ENCODE peak calls at places on chromosomes 12 and 14, in seven cellular contexts. F, A, C, W, K, I and R are unnamed samples.

GRCh38 chr12:39032034-39032433 is 126.6 kb upstream of the CPNE8 start:
- DNase-seq in F (no peak), A (no peak), C (no peak), W (no peak), K (no peak), I (no peak), R (no peak)

GRCh38 chr14:95770777-95771176 is 56.9 kb upstream of the TCL1A start:
- DNase-seq in F (no peak), A (no peak), C (no peak), W (no peak), K (no peak), I (no peak), R (no peak)

GRCh38 chr12:132178801-132179401 is 34.6 kb downstream of the NOC4L start:
- DNase-seq in F (no peak), A (no peak), C (no peak), W (no peak), K (no peak), I (no peak), R (no peak)

GRCh38 chr12:22100952-22101748 is 55.1 kb downstream of the CMAS start:
- DNase-seq in F (no peak), A (peak; percentile 73), C (peak; percentile 81), W (peak; percentile 79), K (peak; percentile 43), I (peak; percentile 77), R (peak; percentile 77)

GRCh38 chr12:67111182-67111581 is 158.0 kb upstream of the CAND1 start:
- DNase-seq in F (no peak), A (no peak), C (no peak), W (no peak), K (no peak), I (peak; percentile 52), R (no peak)

GRCh38 chr12:29519585-29520182 is 22.2 kb upstream of the OVCH1 start:
- DNase-seq in F (no peak), A (peak; percentile 68), C (peak; percentile 38), W (no peak), K (peak; percentile 11), I (peak; percentile 64), R (peak; percentile 65)

GRCh38 chr12:49518914-49519573 is 19.8 kb upstream of the KCNH3 start:
- DNase-seq in F (no peak), A (peak; percentile 62), C (no peak), W (no peak), K (no peak), I (no peak), R (peak; percentile 58)

GRCh38 chr12:2372735-2373134 is 319.9 kb downstream of the CACNA1C start:
- DNase-seq in F (no peak), A (no peak), C (no peak), W (no peak), K (no peak), I (peak; percentile 24), R (no peak)

GRCh38 chr14:104048758-104049496 is 36.6 kb upstream of the ASPG start:
- DNase-seq in F (no peak), A (no peak), C (no peak), W (no peak), K (no peak), I (peak; percentile 10), R (peak; percentile 61)

GRCh38 chr12:114342651-114343050 is 63.3 kb downstream of the TBX5 start:
- DNase-seq in F (no peak), A (peak; percentile 2), C (no peak), W (no peak), K (no peak), I (no peak), R (no peak)

GRCh38 chr12:117501066-117501465 is 139.6 kb upstream of the NOS1 start:
- DNase-seq in F (no peak), A (no peak), C (no peak), W (no peak), K (no peak), I (no peak), R (no peak)
- H2AK5ac ChIP-seq in F (no peak overlapping the region), A (no peak overlapping the region), C (no peak overlapping the region), W (no peak overlapping the region), K (no peak overlapping the region), I (no peak overlapping the region), R (no peak overlapping the region)

GRCh38 chr14:55139696-55140509 is 10.9 kb downstream of the LGALS3 start:
- DNase-seq in F (no peak), A (no peak), C (no peak), W (no peak), K (no peak), I (no peak), R (no peak)

GRCh38 chr14:55139152-55139551 is 10.1 kb downstream of the LGALS3 start:
- DNase-seq in F (no peak), A (no peak), C (no peak), W (no peak), K (no peak), I (no peak), R (no peak)

GRCh38 chr14:55138091-55138490 is 9.0 kb downstream of the LGALS3 start:
- DNase-seq in F (no peak), A (no peak), C (peak; percentile 60), W (peak; percentile 71), K (no peak), I (no peak), R (no peak)

GRCh38 chr14:55142466-55142865 is 13.4 kb downstream of the LGALS3 start:
- DNase-seq in F (no peak), A (no peak), C (no peak), W (no peak), K (no peak), I (no peak), R (no peak)

GRCh38 chr14:55141812-55142211 is 12.8 kb downstream of the LGALS3 start:
- DNase-seq in F (no peak), A (no peak), C (no peak), W (no peak), K (no peak), I (no peak), R (no peak)
- H2AK5ac ChIP-seq in F (no peak overlapping the region), A (no peak overlapping the region), C (no peak overlapping the region), W (no peak overlapping the region), K (no peak overlapping the region), I (no peak overlapping the region), R (no peak overlapping the region)

GRCh38 chr14:34629657-34630529 is at the start of gene SNX6:
- DNase-seq in F (peak; percentile 5), A (peak; percentile 70), C (peak; percentile 82), W (peak; percentile 80), K (peak; percentile 75), I (peak; percentile 86), R (peak; percentile 73)

GRCh38 chr14:34633697-34634096 is 3.7 kb upstream of the SNX6 start:
- DNase-seq in F (no peak), A (no peak), C (no peak), W (no peak), K (no peak), I (no peak), R (no peak)

GRCh38 chr14:34628681-34629135 is 1.2 kb downstream of the SNX6 start:
- DNase-seq in F (no peak), A (peak; percentile 18), C (no peak), W (no peak), K (no peak), I (no peak), R (peak; percentile 33)

GRCh38 chr14:34629344-34629656 is 648 bp downstream of the SNX6 start:
- DNase-seq in F (no peak), A (no peak), C (no peak), W (no peak), K (no peak), I (no peak), R (no peak)

GRCh38 chr14:34632451-34632850 is 2.5 kb upstream of the SNX6 start:
- DNase-seq in F (no peak), A (no peak), C (peak; percentile 27), W (no peak), K (no peak), I (no peak), R (no peak)
- H2AK5ac ChIP-seq in F (no peak overlapping the region), A (no peak overlapping the region), C (no peak overlapping the region), W (no peak overlapping the region), K (no peak overlapping the region), I (no peak overlapping the region), R (no peak overlapping the region)

DNA sequence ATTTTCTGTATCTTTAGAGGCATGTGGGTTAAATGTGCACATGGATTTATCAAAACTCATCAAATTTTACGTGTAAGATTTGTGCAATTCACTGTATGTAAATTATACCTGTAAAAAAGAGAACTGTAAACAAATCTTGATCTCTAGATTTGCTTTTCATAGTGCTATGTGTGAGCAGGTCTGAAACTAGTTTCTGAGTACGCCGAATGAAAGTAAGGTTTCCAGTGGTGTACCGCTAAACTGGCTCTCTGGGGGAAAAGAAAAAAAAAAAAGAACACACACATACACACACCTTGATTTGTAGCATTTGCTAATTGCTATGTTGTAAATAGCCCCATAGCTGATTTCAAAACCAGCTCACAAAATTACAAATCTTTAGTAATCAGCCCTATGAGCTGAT is 8.6 kb upstream of the SLC41A2 start:
- DNase-seq in F (no peak), A (no peak), C (no peak), W (no peak), K (no peak), I (no peak), R (no peak)
- H2AK5ac ChIP-seq in F (no peak overlapping the region), A (no peak overlapping the region), C (no peak overlapping the region), W (no peak overlapping the region), K (no peak overlapping the region), I (no peak overlapping the region), R (no peak overlapping the region)

GRCh38 chr12:127126260-127126628 is 1140.7 kb upstream of the TMEM132C start:
- DNase-seq in F (no peak), A (no peak), C (no peak), W (no peak), K (no peak), I (no peak), R (no peak)
- H2AK5ac ChIP-seq in F (no peak overlapping the region), A (no peak overlapping the region), C (no peak overlapping the region), W (no peak overlapping the region), K (no peak overlapping the region), I (no peak overlapping the region), R (no peak overlapping the region)

GRCh38 chr14:21669284-21669683 is 4.3 kb downstream of the OR4E1 start:
- DNase-seq in F (no peak), A (no peak), C (no peak), W (no peak), K (no peak), I (no peak), R (no peak)
- H2AK5ac ChIP-seq in F (no peak overlapping the region), A (no peak overlapping the region), C (no peak overlapping the region), W (no peak overlapping the region), K (no peak overlapping the region), I (no peak overlapping the region), R (no peak overlapping the region)